ENCODE peak calls at places on chromosomes 13 and 19, in seven cellular contexts. One of them, this sample, is unnamed.

GRCh38 chr19:8221161-8221560 is 12.0 kb downstream of the CERS4 start:
- DNase-seq in sciatic nerve: no peak
- DNase-seq in fibroblast of mammary gland: no peak
- DNase-seq in NCI-H187: no peak
- DNase-seq in lung: peak
- DNase-seq in epithelial cell of esophagus: no peak
- DNase-seq in stimulated activated CD4-positive, alpha-beta T cell treated with anti-CD3 and anti-CD28 coated beads, Interleukin-12 subunit alpha, Interleukin-12 subunit beta, amount 100 ng/mL, for 24 hours: no peak
- DNase-seq in this sample: peak

GRCh38 chr13:72788831-72789230 is 6.9 kb downstream of the PIBF1 start:
- DNase-seq in sciatic nerve: no peak
- DNase-seq in fibroblast of mammary gland: no peak
- DNase-seq in NCI-H187: no peak
- DNase-seq in lung: no peak
- DNase-seq in epithelial cell of esophagus: no peak
- DNase-seq in stimulated activated CD4-positive, alpha-beta T cell treated with anti-CD3 and anti-CD28 coated beads, Interleukin-12 subunit alpha, Interleukin-12 subunit beta, amount 100 ng/mL, for 24 hours: no peak
- DNase-seq in this sample: no peak

GRCh38 chr13:83716121-83716520 is 166.2 kb downstream of the SLITRK1 start:
- DNase-seq in sciatic nerve: no peak
- DNase-seq in fibroblast of mammary gland: peak
- DNase-seq in NCI-H187: no peak
- DNase-seq in lung: no peak
- DNase-seq in epithelial cell of esophagus: no peak
- DNase-seq in stimulated activated CD4-positive, alpha-beta T cell treated with anti-CD3 and anti-CD28 coated beads, Interleukin-12 subunit alpha, Interleukin-12 subunit beta, amount 100 ng/mL, for 24 hours: no peak
- DNase-seq in this sample: no peak

GRCh38 chr19:12133069-12133468 is 7.1 kb downstream of the ZNF20 start:
- DNase-seq in sciatic nerve: no peak
- DNase-seq in fibroblast of mammary gland: peak
- DNase-seq in NCI-H187: no peak
- DNase-seq in lung: no peak
- DNase-seq in epithelial cell of esophagus: no peak
- DNase-seq in stimulated activated CD4-positive, alpha-beta T cell treated with anti-CD3 and anti-CD28 coated beads, Interleukin-12 subunit alpha, Interleukin-12 subunit beta, amount 100 ng/mL, for 24 hours: no peak
- DNase-seq in this sample: no peak

GRCh38 chr13:101303512-101303911 is 112.8 kb downstream of the NALCN start:
- DNase-seq in sciatic nerve: no peak
- DNase-seq in fibroblast of mammary gland: peak
- DNase-seq in NCI-H187: no peak
- DNase-seq in lung: no peak
- DNase-seq in epithelial cell of esophagus: no peak
- DNase-seq in stimulated activated CD4-positive, alpha-beta T cell treated with anti-CD3 and anti-CD28 coated beads, Interleukin-12 subunit alpha, Interleukin-12 subunit beta, amount 100 ng/mL, for 24 hours: no peak
- DNase-seq in this sample: peak

GRCh38 chr13:28181413-28181812 is 43.1 kb downstream of the PAN3 start:
- DNase-seq in sciatic nerve: no peak
- DNase-seq in fibroblast of mammary gland: peak
- DNase-seq in NCI-H187: no peak
- DNase-seq in lung: no peak
- DNase-seq in epithelial cell of esophagus: peak
- DNase-seq in stimulated activated CD4-positive, alpha-beta T cell treated with anti-CD3 and anti-CD28 coated beads, Interleukin-12 subunit alpha, Interleukin-12 subunit beta, amount 100 ng/mL, for 24 hours: no peak
- DNase-seq in this sample: no peak

GRCh38 chr19:46639356-46640061 is 3.5 kb upstream of the GNG8 start:
- DNase-seq in sciatic nerve: peak
- DNase-seq in fibroblast of mammary gland: peak
- DNase-seq in NCI-H187: no peak
- DNase-seq in lung: no peak
- DNase-seq in epithelial cell of esophagus: no peak
- DNase-seq in stimulated activated CD4-positive, alpha-beta T cell treated with anti-CD3 and anti-CD28 coated beads, Interleukin-12 subunit alpha, Interleukin-12 subunit beta, amount 100 ng/mL, for 24 hours: no peak
- DNase-seq in this sample: peak

GRCh38 chr13:38686635-38687245 is at the start of gene FREM2:
- DNase-seq in sciatic nerve: peak
- DNase-seq in fibroblast of mammary gland: no peak
- DNase-seq in NCI-H187: peak
- DNase-seq in lung: peak
- DNase-seq in epithelial cell of esophagus: peak
- DNase-seq in stimulated activated CD4-positive, alpha-beta T cell treated with anti-CD3 and anti-CD28 coated beads, Interleukin-12 subunit alpha, Interleukin-12 subunit beta, amount 100 ng/mL, for 24 hours: no peak
- DNase-seq in this sample: peak